ENCODE peak calls at places on chromosome 2, in five cellular contexts. B is neural progenitor cell; C is left ventricle myocardium superior; S is WTC11; L is stimulated activated CD4-positive, alpha-beta T cell treated with anti-CD3 and anti-CD28 coated beads, Interleukin-12 subunit alpha, Interleukin-12 subunit beta, amount 100 ng/mL, for 4 hours. O is an unnamed sample.
A peak's percentile ranks its signal among the peaks of the same experiment; 100 is the strongest.

GRCh38 chr2:223052710-223053261 is 796 bp downstream of the KCNE4 start:
- DNase-seq in B (no peak), C (peak; percentile 40), S (no peak), L (no peak), O (no peak)

GRCh38 chr2:44663471-44664073 is 277.9 kb upstream of the SIX3 start:
- DNase-seq in B (no peak), C (no peak), S (no peak), L (no peak), O (no peak)

GRCh38 chr2:176281267-176281666 is 12.0 kb downstream of the MTX2 start:
- DNase-seq in B (no peak), C (no peak), S (no peak), L (no peak), O (no peak)

GRCh38 chr2:137168564-137168963 is 403.2 kb downstream of the THSD7B start:
- DNase-seq in B (no peak), C (no peak), S (no peak), L (no peak), O (no peak)

GRCh38 chr2:201568217-201568820 is 75.0 kb downstream of the TMEM237 start:
- DNase-seq in B (no peak), C (no peak), S (no peak), L (no peak), O (no peak)

GRCh38 chr2:158756331-158756730 is 38.8 kb upstream of the DAPL1 start:
- DNase-seq in B (no peak), C (no peak), S (no peak), L (no peak), O (no peak)

GRCh38 chr2:217711236-217711635 is 291.6 kb downstream of the TNS1 start:
- DNase-seq in B (no peak), C (no peak), S (no peak), L (no peak), O (no peak)

GRCh38 chr2:77169426-77169825 is 352.8 kb downstream of the LRRTM4 start:
- DNase-seq in B (no peak), C (no peak), S (no peak), L (no peak), O (no peak)

GRCh38 chr2:127632592-127633489 is 13.1 kb upstream of the GPR17 start:
- DNase-seq in B (no peak), C (peak; percentile 30), S (no peak), L (no peak), O (no peak)

GRCh38 chr2:30217644-30218361 is 13.5 kb upstream of the LBH start:
- DNase-seq in B (peak; percentile 30), C (no peak), S (no peak), L (no peak), O (no peak)